ENCODE peak calls at places on chromosomes 4 and X, in six cellular contexts. T, L, J, Z, A and N are unnamed samples.
A peak's percentile ranks its signal among the peaks of the same experiment; 100 is the strongest.

GRCh38 chr4:107719927-107720722 is at the start of gene PAPSS1:
- DNase-seq in T (peak; percentile 95), L (peak; percentile 96), J (peak; percentile 93), Z (peak; percentile 98), A (peak; percentile 98), N (peak; percentile 99)

GRCh38 chrX:46575991-46576392 is 2.4 kb downstream of the CHST7 start:
- DNase-seq in T (no peak), L (no peak), J (no peak), Z (peak; percentile 80), A (no peak), N (no peak)

GRCh38 chr4:8160572-8160971 is 2.0 kb upstream of the ABLIM2 start:
- DNase-seq in T (no peak), L (no peak), J (no peak), Z (no peak), A (no peak), N (no peak)

GRCh38 chr4:172830295-172830764 is 338.3 kb upstream of the GALNT7 start:
- DNase-seq in T (peak; percentile 13), L (peak; percentile 12), J (peak; percentile 39), Z (no peak), A (no peak), N (no peak)

GRCh38 chrX:69153060-69153730 is 12.1 kb downstream of the PJA1 start:
- DNase-seq in T (no peak), L (peak; percentile 15), J (no peak), Z (peak; percentile 68), A (peak; percentile 47), N (no peak)

GRCh38 chrX:122238801-122239200 is 945.3 kb upstream of the GRIA3 start:
- DNase-seq in T (no peak), L (no peak), J (no peak), Z (no peak), A (no peak), N (no peak)

GRCh38 chr4:16573744-16574143 is 324.7 kb downstream of the LDB2 start:
- DNase-seq in T (no peak), L (no peak), J (no peak), Z (no peak), A (no peak), N (no peak)

GRCh38 chr4:5940470-5941203 is 47.8 kb upstream of the CRMP1 start:
- DNase-seq in T (peak; percentile 13), L (no peak), J (no peak), Z (peak; percentile 9), A (no peak), N (no peak)

GRCh38 chrX:151789179-151789800 is 54.7 kb downstream of the CNGA2 start:
- DNase-seq in T (no peak), L (no peak), J (no peak), Z (peak; percentile 79), A (no peak), N (peak; percentile 32)

GRCh38 chr4:154739111-154739510 is 4.7 kb upstream of the LRAT start:
- DNase-seq in T (no peak), L (no peak), J (no peak), Z (no peak), A (no peak), N (no peak)

GRCh38 chr4:8526363-8526855 is 53.8 kb upstream of the GPR78 start:
- DNase-seq in T (no peak), L (no peak), J (no peak), Z (peak; percentile 48), A (no peak), N (no peak)

GRCh38 chrX:155962906-155963305 is 34.6 kb upstream of the IL9R start:
- DNase-seq in T (no peak), L (no peak), J (no peak), Z (no peak), A (no peak), N (no peak)

GRCh38 chrX:119989905-119990408 is 46.4 kb upstream of the NKAP start:
- DNase-seq in T (no peak), L (no peak), J (no peak), Z (no peak), A (no peak), N (no peak)

GRCh38 chrX:129780441-129781105 is 824 bp downstream of the SASH3 start:
- DNase-seq in T (no peak), L (no peak), J (no peak), Z (no peak), A (no peak), N (no peak)

GRCh38 chrX:129779747-129780146 is at the start of gene SASH3:
- DNase-seq in T (no peak), L (no peak), J (no peak), Z (peak; percentile 78), A (no peak), N (peak; percentile 50)

GRCh38 chrX:129782706-129783105 is 3.0 kb downstream of the SASH3 start:
- DNase-seq in T (no peak), L (no peak), J (no peak), Z (no peak), A (no peak), N (no peak)

GRCh38 chrX:129782015-129782495 is 2.3 kb downstream of the SASH3 start:
- DNase-seq in T (no peak), L (no peak), J (no peak), Z (no peak), A (no peak), N (no peak)

DNA sequence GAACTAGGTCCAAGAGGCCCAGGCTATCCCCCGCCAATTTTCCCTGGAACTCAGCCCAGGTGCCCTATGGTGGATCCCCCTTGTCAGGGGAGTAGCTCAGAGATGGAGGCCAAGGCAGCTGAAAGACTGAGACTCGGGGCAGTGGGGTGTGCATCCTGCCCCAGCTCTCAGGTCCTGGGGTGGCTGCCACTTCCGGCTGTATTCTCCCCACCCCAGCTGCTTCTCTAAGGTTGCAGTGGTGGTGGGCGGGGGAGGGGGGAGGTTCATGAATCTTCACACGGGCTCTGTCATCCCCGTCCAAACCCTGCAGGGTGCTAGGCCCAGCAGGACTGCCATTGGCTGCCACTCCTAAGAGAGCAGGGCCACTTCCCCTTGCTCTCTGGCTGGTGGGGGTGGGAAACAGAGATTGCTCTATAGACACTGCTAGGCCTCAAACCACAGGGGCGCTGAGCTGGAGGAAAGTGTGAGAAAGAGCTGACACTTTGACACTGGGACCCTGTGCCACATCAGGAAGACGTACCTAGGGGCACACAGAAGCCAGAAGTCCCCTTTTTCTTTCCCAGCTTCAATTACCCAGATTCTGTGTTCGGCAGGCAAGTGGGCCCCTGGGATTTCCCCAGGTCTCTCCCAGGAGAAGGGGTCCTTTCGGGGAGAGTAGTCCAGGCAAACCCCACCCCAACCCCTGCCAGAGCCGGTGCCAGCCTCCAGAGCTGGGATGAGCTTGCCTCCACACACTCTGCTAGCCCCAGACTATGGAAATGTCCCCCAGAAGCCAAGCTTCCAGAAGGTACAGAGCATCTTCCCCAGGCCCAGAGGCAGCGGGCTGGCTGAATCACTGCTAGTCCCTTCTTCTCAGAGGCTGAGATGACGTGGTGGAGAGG is 1.6 kb downstream of the SASH3 start:
- DNase-seq in T (no peak), L (no peak), J (no peak), Z (no peak), A (no peak), N (peak; percentile 50)
- TF ChIP-seq POLR2AphosphoS5 in T (no peak), L (no peak), J (no peak), Z (no peak), A (no peak), N (no peak)

DNA sequence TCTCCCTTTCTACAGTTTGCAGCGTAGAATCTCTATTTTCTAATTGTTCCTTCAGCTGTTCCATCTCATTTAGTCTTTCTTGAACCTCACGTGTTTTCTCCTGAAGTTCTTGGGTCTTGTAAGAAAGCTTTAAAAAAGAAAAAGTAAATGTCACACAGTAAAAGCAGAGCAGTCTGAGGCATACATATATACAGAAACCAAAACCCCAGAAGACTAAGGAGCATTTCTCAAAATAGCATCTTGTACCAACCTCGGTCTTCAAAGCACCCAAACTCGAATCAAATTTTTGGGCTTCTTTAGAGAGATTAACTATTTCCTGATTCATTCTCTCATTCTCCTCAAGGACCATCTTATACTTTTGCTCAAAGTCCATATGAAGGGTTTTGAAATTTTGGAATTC is 39.4 kb downstream of the CENPE start:
- DNase-seq in T (no peak), L (no peak), J (no peak), Z (no peak), A (no peak), N (no peak)
- TF ChIP-seq CTCF in T (no peak), L (no peak), J (no peak), Z (no peak), A (no peak), N (no peak)

DNA sequence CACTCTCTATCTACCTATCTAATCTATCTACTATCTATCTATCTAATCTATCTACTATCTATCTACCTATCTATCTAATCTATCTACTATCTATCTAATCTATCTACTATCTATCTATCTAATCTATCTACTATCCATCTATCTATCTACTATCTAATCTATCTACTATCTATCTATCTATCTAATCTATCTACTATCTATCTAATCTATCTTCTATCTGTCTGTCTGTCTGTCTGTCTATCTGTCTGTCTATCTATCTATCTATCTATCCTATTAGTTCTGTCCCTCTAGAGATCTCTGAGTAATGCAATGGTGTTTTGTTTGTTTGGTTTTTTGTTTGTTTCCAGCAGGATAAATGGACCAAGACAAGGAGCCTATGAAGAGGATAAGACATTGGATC is 9.4 kb upstream of the ASMTL start:
- DNase-seq in T (no peak), L (no peak), J (no peak), Z (no peak), A (no peak), N (no peak)
- H3K27ac ChIP-seq in T (no peak overlapping the region), L (no peak overlapping the region), J (no peak overlapping the region), Z (no peak overlapping the region), A (no peak overlapping the region), N (peak overlapping the region; percentile 38)

GRCh38 chr4:174592985-174593335 is 70.7 kb upstream of the HPGD start:
- DNase-seq in T (no peak), L (no peak), J (no peak), Z (no peak), A (no peak), N (no peak)

GRCh38 chr4:174596513-174596912 is 74.2 kb upstream of the HPGD start:
- DNase-seq in T (no peak), L (no peak), J (no peak), Z (no peak), A (no peak), N (no peak)

GRCh38 chr4:174598800-174599199 is 76.5 kb upstream of the HPGD start:
- DNase-seq in T (no peak), L (no peak), J (no peak), Z (no peak), A (no peak), N (no peak)

GRCh38 chr4:174592256-174592984 is 70.1 kb upstream of the HPGD start:
- DNase-seq in T (no peak), L (no peak), J (no peak), Z (no peak), A (no peak), N (no peak)

DNA sequence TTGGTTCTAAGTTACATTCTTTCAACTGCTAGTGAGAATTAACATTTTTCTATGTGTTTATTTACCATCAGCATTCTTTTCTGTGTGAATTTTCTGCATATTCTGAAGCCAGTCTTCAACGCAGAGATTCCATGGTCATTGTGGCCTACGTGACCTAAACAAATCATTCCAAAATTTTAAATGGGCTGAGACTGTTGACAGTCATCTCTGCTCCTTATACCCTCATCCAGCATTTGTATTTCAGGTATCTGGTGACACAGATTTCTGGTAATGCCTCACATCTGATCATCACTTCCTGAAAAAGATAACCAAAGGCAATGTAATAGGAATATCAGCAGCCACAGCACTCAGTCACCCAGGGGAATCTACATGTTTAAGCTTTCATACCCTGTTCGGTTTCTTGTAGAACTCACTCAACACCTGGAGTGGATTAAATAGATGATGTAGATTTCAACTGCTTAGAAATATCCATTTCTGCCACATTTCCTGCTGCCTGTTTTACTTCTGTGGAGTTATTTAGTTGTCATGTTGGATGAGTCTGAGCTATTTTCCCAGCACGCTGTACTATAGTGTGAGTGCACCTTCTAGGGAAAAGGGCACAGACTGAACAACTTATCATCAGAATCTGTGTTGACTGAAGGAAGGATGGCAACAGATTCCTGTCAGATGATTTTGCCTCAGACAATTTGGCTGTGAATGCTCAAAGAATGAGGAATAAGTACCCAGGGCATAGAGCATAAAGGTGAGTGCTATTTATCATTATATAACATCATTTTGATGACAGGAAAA is 73.0 kb upstream of the HPGD start:
- DNase-seq in T (no peak), L (no peak), J (no peak), Z (no peak), A (no peak), N (no peak)
- TF ChIP-seq POLR2AphosphoS5 in T (no peak), L (no peak), J (no peak), Z (no peak), A (no peak), N (no peak)